ENCODE peak calls at places on chromosomes 3 and 15, in five cellular contexts. One of them, this sample, is unnamed.

GRCh38 chr3:46936733-46937250 is 39.8 kb downstream of the CCDC12 start:
- DNase-seq in activated CD8-positive, alpha-beta memory T cell treated with anti-CD3 and anti-CD28 coated beads, Interleukin-2, amount 50 U/mL, for 4 hours: no peak
- DNase-seq in HEK293T: no peak
- DNase-seq in iris pigment epithelial cell: peak; percentile 27
- DNase-seq in EH: peak; percentile 70
- DNase-seq in this sample: no peak

GRCh38 chr15:48244923-48245322 is 38.8 kb downstream of the SLC12A1 start:
- DNase-seq in iris pigment epithelial cell: peak; percentile 66
- DNase-seq in activated CD8-positive, alpha-beta memory T cell treated with anti-CD3 and anti-CD28 coated beads, Interleukin-2, amount 50 U/mL, for 4 hours: no peak
- DNase-seq in HEK293T: no peak
- DNase-seq in EH: peak; percentile 3
- DNase-seq in this sample: no peak

GRCh38 chr3:33184863-33185262 is 33.7 kb downstream of the SUSD5 start:
- DNase-seq in iris pigment epithelial cell: no peak
- DNase-seq in HEK293T: no peak
- DNase-seq in activated CD8-positive, alpha-beta memory T cell treated with anti-CD3 and anti-CD28 coated beads, Interleukin-2, amount 50 U/mL, for 4 hours: no peak
- DNase-seq in EH: no peak
- DNase-seq in this sample: no peak

GRCh38 chr15:60917469-60918130 is 311.5 kb downstream of the RORA start:
- DNase-seq in activated CD8-positive, alpha-beta memory T cell treated with anti-CD3 and anti-CD28 coated beads, Interleukin-2, amount 50 U/mL, for 4 hours: no peak
- DNase-seq in EH: peak; percentile 11
- DNase-seq in iris pigment epithelial cell: peak; percentile 62
- DNase-seq in HEK293T: no peak
- DNase-seq in this sample: no peak

GRCh38 chr3:128568602-128569490 is 75.8 kb upstream of the GATA2 start:
- DNase-seq in iris pigment epithelial cell: no peak
- DNase-seq in HEK293T: no peak
- DNase-seq in EH: no peak
- DNase-seq in activated CD8-positive, alpha-beta memory T cell treated with anti-CD3 and anti-CD28 coated beads, Interleukin-2, amount 50 U/mL, for 4 hours: no peak
- DNase-seq in this sample: no peak

GRCh38 chr15:41043276-41043675 is 72.8 kb downstream of the INO80 start:
- DNase-seq in EH: peak; percentile 84
- DNase-seq in iris pigment epithelial cell: peak; percentile 83
- DNase-seq in HEK293T: no peak
- DNase-seq in activated CD8-positive, alpha-beta memory T cell treated with anti-CD3 and anti-CD28 coated beads, Interleukin-2, amount 50 U/mL, for 4 hours: no peak
- DNase-seq in this sample: peak; percentile 73

GRCh38 chr3:102178817-102179216 is 256.0 kb upstream of the ZPLD1 start:
- DNase-seq in iris pigment epithelial cell: no peak
- DNase-seq in EH: peak; percentile 45
- DNase-seq in HEK293T: no peak
- DNase-seq in activated CD8-positive, alpha-beta memory T cell treated with anti-CD3 and anti-CD28 coated beads, Interleukin-2, amount 50 U/mL, for 4 hours: no peak
- DNase-seq in this sample: no peak

GRCh38 chr3:185847506-185847905 is 22.7 kb upstream of the IGF2BP2 start:
- DNase-seq in EH: peak; percentile 66
- DNase-seq in iris pigment epithelial cell: no peak
- DNase-seq in activated CD8-positive, alpha-beta memory T cell treated with anti-CD3 and anti-CD28 coated beads, Interleukin-2, amount 50 U/mL, for 4 hours: no peak
- DNase-seq in HEK293T: no peak
- DNase-seq in this sample: no peak

GRCh38 chr3:183959214-183959613 is 58.5 kb downstream of the ABCC5 start:
- DNase-seq in iris pigment epithelial cell: no peak
- DNase-seq in activated CD8-positive, alpha-beta memory T cell treated with anti-CD3 and anti-CD28 coated beads, Interleukin-2, amount 50 U/mL, for 4 hours: no peak
- DNase-seq in HEK293T: no peak
- DNase-seq in EH: no peak
- DNase-seq in this sample: no peak

GRCh38 chr3:84965141-84965540 is 6.4 kb downstream of the CADM2 start:
- DNase-seq in iris pigment epithelial cell: peak; percentile 52
- DNase-seq in HEK293T: peak; percentile 39
- DNase-seq in EH: no peak
- DNase-seq in activated CD8-positive, alpha-beta memory T cell treated with anti-CD3 and anti-CD28 coated beads, Interleukin-2, amount 50 U/mL, for 4 hours: no peak
- DNase-seq in this sample: peak; percentile 70

GRCh38 chr3:187669675-187670504 is at the start of gene SST:
- DNase-seq in EH: peak; percentile 61
- DNase-seq in iris pigment epithelial cell: peak; percentile 48
- DNase-seq in activated CD8-positive, alpha-beta memory T cell treated with anti-CD3 and anti-CD28 coated beads, Interleukin-2, amount 50 U/mL, for 4 hours: no peak
- DNase-seq in HEK293T: peak; percentile 20
- DNase-seq in this sample: peak; percentile 83

GRCh38 chr15:60396100-60396499 is 1.7 kb downstream of the ANXA2 start:
- DNase-seq in EH: peak; percentile 63
- DNase-seq in activated CD8-positive, alpha-beta memory T cell treated with anti-CD3 and anti-CD28 coated beads, Interleukin-2, amount 50 U/mL, for 4 hours: no peak
- DNase-seq in HEK293T: no peak
- DNase-seq in iris pigment epithelial cell: no peak
- DNase-seq in this sample: peak; percentile 54

GRCh38 chr3:29282431-29283296 is 1.8 kb downstream of the RBMS3 start:
- DNase-seq in EH: peak; percentile 63
- DNase-seq in activated CD8-positive, alpha-beta memory T cell treated with anti-CD3 and anti-CD28 coated beads, Interleukin-2, amount 50 U/mL, for 4 hours: no peak
- DNase-seq in HEK293T: no peak
- DNase-seq in iris pigment epithelial cell: peak; percentile 86
- DNase-seq in this sample: peak; percentile 68

GRCh38 chr3:171446801-171447578 is 13.2 kb downstream of the TNIK start:
- DNase-seq in iris pigment epithelial cell: peak; percentile 61
- DNase-seq in activated CD8-positive, alpha-beta memory T cell treated with anti-CD3 and anti-CD28 coated beads, Interleukin-2, amount 50 U/mL, for 4 hours: no peak
- DNase-seq in HEK293T: peak; percentile 33
- DNase-seq in EH: peak; percentile 90
- DNase-seq in this sample: peak; percentile 54

GRCh38 chr15:48602358-48603122 is 43.0 kb downstream of the FBN1 start:
- DNase-seq in iris pigment epithelial cell: peak; percentile 86
- DNase-seq in EH: peak; percentile 90
- DNase-seq in activated CD8-positive, alpha-beta memory T cell treated with anti-CD3 and anti-CD28 coated beads, Interleukin-2, amount 50 U/mL, for 4 hours: no peak
- DNase-seq in HEK293T: no peak
- DNase-seq in this sample: peak; percentile 86

GRCh38 chr15:70447927-70448698 is 315.2 kb downstream of the UACA start:
- DNase-seq in iris pigment epithelial cell: no peak
- DNase-seq in EH: no peak
- DNase-seq in HEK293T: no peak
- DNase-seq in activated CD8-positive, alpha-beta memory T cell treated with anti-CD3 and anti-CD28 coated beads, Interleukin-2, amount 50 U/mL, for 4 hours: peak; percentile 50
- DNase-seq in this sample: peak; percentile 65

GRCh38 chr3:12759097-12759679 is at the start of gene TMEM40:
- DNase-seq in iris pigment epithelial cell: no peak
- DNase-seq in activated CD8-positive, alpha-beta memory T cell treated with anti-CD3 and anti-CD28 coated beads, Interleukin-2, amount 50 U/mL, for 4 hours: no peak
- DNase-seq in EH: peak; percentile 53
- DNase-seq in HEK293T: no peak
- DNase-seq in this sample: no peak

GRCh38 chr15:36484038-36484778 is 95.2 kb upstream of the CDIN1 start:
- DNase-seq in EH: peak; percentile 43
- DNase-seq in iris pigment epithelial cell: peak; percentile 76
- DNase-seq in HEK293T: no peak
- DNase-seq in activated CD8-positive, alpha-beta memory T cell treated with anti-CD3 and anti-CD28 coated beads, Interleukin-2, amount 50 U/mL, for 4 hours: no peak
- DNase-seq in this sample: no peak

GRCh38 chr3:194983620-194984019 is 287.3 kb downstream of the XXYLT1 start:
- DNase-seq in activated CD8-positive, alpha-beta memory T cell treated with anti-CD3 and anti-CD28 coated beads, Interleukin-2, amount 50 U/mL, for 4 hours: no peak
- DNase-seq in EH: no peak
- DNase-seq in iris pigment epithelial cell: no peak
- DNase-seq in HEK293T: no peak
- DNase-seq in this sample: no peak

GRCh38 chr15:78840661-78841060 is 29.4 kb upstream of the ADAMTS7 start:
- DNase-seq in EH: peak; percentile 60
- DNase-seq in activated CD8-positive, alpha-beta memory T cell treated with anti-CD3 and anti-CD28 coated beads, Interleukin-2, amount 50 U/mL, for 4 hours: no peak
- DNase-seq in iris pigment epithelial cell: peak; percentile 37
- DNase-seq in HEK293T: no peak
- DNase-seq in this sample: peak; percentile 49

GRCh38 chr3:64530434-64531049 is 157.3 kb downstream of the ADAMTS9 start:
- DNase-seq in EH: peak; percentile 67
- DNase-seq in HEK293T: peak; percentile 59
- DNase-seq in activated CD8-positive, alpha-beta memory T cell treated with anti-CD3 and anti-CD28 coated beads, Interleukin-2, amount 50 U/mL, for 4 hours: no peak
- DNase-seq in iris pigment epithelial cell: peak; percentile 38
- DNase-seq in this sample: peak; percentile 73

GRCh38 chr3:157129782-157130137 is 30.2 kb downstream of the CCNL1 start:
- DNase-seq in HEK293T: no peak
- DNase-seq in iris pigment epithelial cell: no peak
- DNase-seq in EH: no peak
- DNase-seq in activated CD8-positive, alpha-beta memory T cell treated with anti-CD3 and anti-CD28 coated beads, Interleukin-2, amount 50 U/mL, for 4 hours: peak; percentile 19
- DNase-seq in this sample: peak; percentile 83

GRCh38 chr3:129651316-129652202 is 45.1 kb upstream of the PLXND1 start:
- DNase-seq in HEK293T: no peak
- DNase-seq in EH: peak; percentile 97
- DNase-seq in iris pigment epithelial cell: peak; percentile 83
- DNase-seq in activated CD8-positive, alpha-beta memory T cell treated with anti-CD3 and anti-CD28 coated beads, Interleukin-2, amount 50 U/mL, for 4 hours: no peak
- DNase-seq in this sample: peak; percentile 90

GRCh38 chr3:57151021-57151449 is 14.1 kb downstream of the IL17RD start:
- DNase-seq in EH: peak; percentile 56
- DNase-seq in iris pigment epithelial cell: peak; percentile 75
- DNase-seq in HEK293T: no peak
- DNase-seq in activated CD8-positive, alpha-beta memory T cell treated with anti-CD3 and anti-CD28 coated beads, Interleukin-2, amount 50 U/mL, for 4 hours: no peak
- DNase-seq in this sample: peak; percentile 73

GRCh38 chr15:54101664-54102270 is 123.5 kb downstream of the UNC13C start:
- DNase-seq in EH: no peak
- DNase-seq in HEK293T: no peak
- DNase-seq in iris pigment epithelial cell: no peak
- DNase-seq in activated CD8-positive, alpha-beta memory T cell treated with anti-CD3 and anti-CD28 coated beads, Interleukin-2, amount 50 U/mL, for 4 hours: no peak
- DNase-seq in this sample: no peak

GRCh38 chr3:43290961-43291360 is 4.6 kb downstream of the SNRK start:
- DNase-seq in EH: no peak
- DNase-seq in activated CD8-positive, alpha-beta memory T cell treated with anti-CD3 and anti-CD28 coated beads, Interleukin-2, amount 50 U/mL, for 4 hours: no peak
- DNase-seq in iris pigment epithelial cell: peak; percentile 51
- DNase-seq in HEK293T: no peak
- DNase-seq in this sample: no peak

GRCh38 chr15:80615783-80616391 is 79.2 kb upstream of the ABHD17C start:
- DNase-seq in EH: peak; percentile 82
- DNase-seq in HEK293T: no peak
- DNase-seq in iris pigment epithelial cell: peak; percentile 83
- DNase-seq in activated CD8-positive, alpha-beta memory T cell treated with anti-CD3 and anti-CD28 coated beads, Interleukin-2, amount 50 U/mL, for 4 hours: no peak
- DNase-seq in this sample: peak; percentile 62

GRCh38 chr3:41328916-41329315 is 129.6 kb downstream of the CTNNB1 start:
- DNase-seq in HEK293T: no peak
- DNase-seq in iris pigment epithelial cell: peak; percentile 34
- DNase-seq in EH: peak; percentile 77
- DNase-seq in activated CD8-positive, alpha-beta memory T cell treated with anti-CD3 and anti-CD28 coated beads, Interleukin-2, amount 50 U/mL, for 4 hours: no peak
- DNase-seq in this sample: peak; percentile 26

GRCh38 chr15:56040081-56041035 is 46.9 kb upstream of the NEDD4 start:
- DNase-seq in activated CD8-positive, alpha-beta memory T cell treated with anti-CD3 and anti-CD28 coated beads, Interleukin-2, amount 50 U/mL, for 4 hours: no peak
- DNase-seq in EH: peak; percentile 93
- DNase-seq in HEK293T: peak; percentile 35
- DNase-seq in iris pigment epithelial cell: peak; percentile 97
- DNase-seq in this sample: peak; percentile 95

GRCh38 chr15:71659730-71660067 is 150.7 kb upstream of the NR2E3 start:
- DNase-seq in iris pigment epithelial cell: peak; percentile 28
- DNase-seq in activated CD8-positive, alpha-beta memory T cell treated with anti-CD3 and anti-CD28 coated beads, Interleukin-2, amount 50 U/mL, for 4 hours: no peak
- DNase-seq in EH: peak; percentile 59
- DNase-seq in HEK293T: no peak
- DNase-seq in this sample: no peak

GRCh38 chr15:30921781-30922371 is 18.2 kb downstream of the FAN1 start:
- DNase-seq in iris pigment epithelial cell: peak; percentile 20
- DNase-seq in HEK293T: no peak
- DNase-seq in EH: peak; percentile 6
- DNase-seq in activated CD8-positive, alpha-beta memory T cell treated with anti-CD3 and anti-CD28 coated beads, Interleukin-2, amount 50 U/mL, for 4 hours: no peak
- DNase-seq in this sample: peak; percentile 59

GRCh38 chr15:34701536-34701935 is 53.3 kb downstream of the GJD2 start:
- DNase-seq in iris pigment epithelial cell: no peak
- DNase-seq in EH: no peak
- DNase-seq in HEK293T: no peak
- DNase-seq in activated CD8-positive, alpha-beta memory T cell treated with anti-CD3 and anti-CD28 coated beads, Interleukin-2, amount 50 U/mL, for 4 hours: no peak
- DNase-seq in this sample: no peak

GRCh38 chr3:10693457-10693856 is 122.6 kb upstream of the SLC6A11 start:
- DNase-seq in EH: peak; percentile 9
- DNase-seq in activated CD8-positive, alpha-beta memory T cell treated with anti-CD3 and anti-CD28 coated beads, Interleukin-2, amount 50 U/mL, for 4 hours: no peak
- DNase-seq in HEK293T: no peak
- DNase-seq in iris pigment epithelial cell: peak; percentile 16
- DNase-seq in this sample: peak; percentile 19

GRCh38 chr15:36356978-36357582 is 222.3 kb upstream of the CDIN1 start:
- DNase-seq in HEK293T: no peak
- DNase-seq in iris pigment epithelial cell: peak; percentile 83
- DNase-seq in activated CD8-positive, alpha-beta memory T cell treated with anti-CD3 and anti-CD28 coated beads, Interleukin-2, amount 50 U/mL, for 4 hours: no peak
- DNase-seq in EH: peak; percentile 80
- DNase-seq in this sample: peak; percentile 74

GRCh38 chr15:35061171-35062163 is 23.6 kb downstream of the NANOGP8 start:
- DNase-seq in activated CD8-positive, alpha-beta memory T cell treated with anti-CD3 and anti-CD28 coated beads, Interleukin-2, amount 50 U/mL, for 4 hours: no peak
- DNase-seq in HEK293T: no peak
- DNase-seq in iris pigment epithelial cell: peak; percentile 15
- DNase-seq in EH: no peak
- DNase-seq in this sample: no peak

GRCh38 chr15:90001062-90001682 is at the start of gene ZNF710:
- DNase-seq in EH: peak; percentile 72
- DNase-seq in iris pigment epithelial cell: peak; percentile 65
- DNase-seq in HEK293T: peak; percentile 69
- DNase-seq in activated CD8-positive, alpha-beta memory T cell treated with anti-CD3 and anti-CD28 coated beads, Interleukin-2, amount 50 U/mL, for 4 hours: peak; percentile 30
- DNase-seq in this sample: peak; percentile 83

GRCh38 chr3:120450914-120451669 is at the start of gene FSTL1:
- DNase-seq in activated CD8-positive, alpha-beta memory T cell treated with anti-CD3 and anti-CD28 coated beads, Interleukin-2, amount 50 U/mL, for 4 hours: no peak
- DNase-seq in EH: peak; percentile 87
- DNase-seq in HEK293T: peak; percentile 13
- DNase-seq in iris pigment epithelial cell: peak; percentile 72
- DNase-seq in this sample: peak; percentile 92

This sample was measured in astrocyte of the hippocampus.